ENCODE peak calls at places on chromosomes 3 and 15, in ten cellular contexts. One of them, this sample, is unnamed.

GRCh38 chr15:29233566-29233965 is 36.1 kb downstream of the NSMCE3 start:
- DNase-seq in heart right ventricle: no peak
- DNase-seq in breast epithelium: no peak
- DNase-seq in psoas muscle: no peak
- DNase-seq in A549: no peak
- DNase-seq in lower lobe of right lung: no peak
- DNase-seq in left lung: no peak
- DNase-seq in endothelial cell of umbilical vein: no peak
- DNase-seq in H9: no peak
- DNase-seq in tibial artery: no peak
- DNase-seq in this sample: no peak

GRCh38 chr3:46845397-46845859 is 17.8 kb downstream of the MYL3 start:
- DNase-seq in heart right ventricle: peak; percentile 81
- DNase-seq in breast epithelium: no peak
- DNase-seq in psoas muscle: peak; percentile 87
- DNase-seq in A549: no peak
- DNase-seq in lower lobe of right lung: peak; percentile 85
- DNase-seq in left lung: peak; percentile 75
- DNase-seq in endothelial cell of umbilical vein: no peak
- DNase-seq in H9: peak; percentile 64
- DNase-seq in tibial artery: peak; percentile 85
- DNase-seq in this sample: peak; percentile 70

GRCh38 chr15:79831635-79832034 is 65.2 kb downstream of the MTHFS start:
- DNase-seq in heart right ventricle: no peak
- DNase-seq in breast epithelium: no peak
- DNase-seq in psoas muscle: no peak
- DNase-seq in A549: no peak
- DNase-seq in lower lobe of right lung: no peak
- DNase-seq in left lung: no peak
- DNase-seq in endothelial cell of umbilical vein: no peak
- DNase-seq in H9: no peak
- DNase-seq in tibial artery: no peak
- DNase-seq in this sample: no peak

GRCh38 chr3:94064243-94064642 is 1.4 kb downstream of the NSUN3 start:
- DNase-seq in heart right ventricle: no peak
- DNase-seq in breast epithelium: no peak
- DNase-seq in psoas muscle: no peak
- DNase-seq in A549: no peak
- DNase-seq in lower lobe of right lung: no peak
- DNase-seq in left lung: no peak
- DNase-seq in endothelial cell of umbilical vein: no peak
- DNase-seq in H9: no peak
- DNase-seq in tibial artery: no peak
- DNase-seq in this sample: no peak

GRCh38 chr15:28942521-28943035 is 56.8 kb downstream of the APBA2 start:
- DNase-seq in heart right ventricle: no peak
- DNase-seq in breast epithelium: no peak
- DNase-seq in psoas muscle: no peak
- DNase-seq in A549: no peak
- DNase-seq in lower lobe of right lung: no peak
- DNase-seq in left lung: no peak
- DNase-seq in endothelial cell of umbilical vein: no peak
- DNase-seq in H9: peak; percentile 22
- DNase-seq in tibial artery: peak; percentile 48
- DNase-seq in this sample: no peak

GRCh38 chr3:130687327-130687726 is 59.3 kb downstream of the PIK3R4 start:
- DNase-seq in heart right ventricle: no peak
- DNase-seq in breast epithelium: no peak
- DNase-seq in psoas muscle: no peak
- DNase-seq in A549: no peak
- DNase-seq in lower lobe of right lung: no peak
- DNase-seq in left lung: no peak
- DNase-seq in endothelial cell of umbilical vein: no peak
- DNase-seq in H9: no peak
- DNase-seq in tibial artery: no peak
- DNase-seq in this sample: no peak

GRCh38 chr3:46734773-46735172 is 17.1 kb upstream of the PRSS50 start:
- DNase-seq in heart right ventricle: no peak
- DNase-seq in breast epithelium: no peak
- DNase-seq in psoas muscle: no peak
- DNase-seq in A549: no peak
- DNase-seq in lower lobe of right lung: no peak
- DNase-seq in left lung: no peak
- DNase-seq in endothelial cell of umbilical vein: no peak
- DNase-seq in H9: peak; percentile 22
- DNase-seq in tibial artery: no peak
- DNase-seq in this sample: no peak

GRCh38 chr3:25820372-25820771 is 30.5 kb downstream of the OXSM start:
- DNase-seq in heart right ventricle: no peak
- DNase-seq in breast epithelium: no peak
- DNase-seq in psoas muscle: no peak
- DNase-seq in A549: no peak
- DNase-seq in lower lobe of right lung: no peak
- DNase-seq in left lung: peak; percentile 40
- DNase-seq in endothelial cell of umbilical vein: peak; percentile 70
- DNase-seq in H9: peak; percentile 38
- DNase-seq in tibial artery: no peak
- DNase-seq in this sample: no peak

GRCh38 chr15:66917904-66918448 is 147.4 kb upstream of the SMAD3 start:
- DNase-seq in heart right ventricle: no peak
- DNase-seq in breast epithelium: no peak
- DNase-seq in psoas muscle: no peak
- DNase-seq in A549: no peak
- DNase-seq in lower lobe of right lung: no peak
- DNase-seq in left lung: no peak
- DNase-seq in endothelial cell of umbilical vein: no peak
- DNase-seq in H9: no peak
- DNase-seq in tibial artery: no peak
- DNase-seq in this sample: no peak

GRCh38 chr15:98421419-98422085 is 226.8 kb upstream of the IGF1R start:
- DNase-seq in heart right ventricle: peak; percentile 73
- DNase-seq in breast epithelium: peak; percentile 70
- DNase-seq in psoas muscle: peak; percentile 84
- DNase-seq in A549: peak; percentile 87
- DNase-seq in lower lobe of right lung: peak; percentile 78
- DNase-seq in left lung: peak; percentile 48
- DNase-seq in endothelial cell of umbilical vein: peak; percentile 36
- DNase-seq in H9: peak; percentile 84
- DNase-seq in tibial artery: peak; percentile 73
- DNase-seq in this sample: peak; percentile 83

GRCh38 chr3:122100591-122101491 is 45.7 kb downstream of the CD86 start:
- DNase-seq in heart right ventricle: no peak
- DNase-seq in breast epithelium: no peak
- DNase-seq in psoas muscle: no peak
- DNase-seq in A549: no peak
- DNase-seq in lower lobe of right lung: no peak
- DNase-seq in left lung: no peak
- DNase-seq in endothelial cell of umbilical vein: no peak
- DNase-seq in H9: no peak
- DNase-seq in tibial artery: no peak
- DNase-seq in this sample: no peak

GRCh38 chr3:37171144-37171543 is 3.2 kb downstream of the LRRFIP2 start:
- DNase-seq in heart right ventricle: peak; percentile 24
- DNase-seq in breast epithelium: no peak
- DNase-seq in psoas muscle: peak; percentile 59
- DNase-seq in A549: no peak
- DNase-seq in lower lobe of right lung: no peak
- DNase-seq in left lung: no peak
- DNase-seq in endothelial cell of umbilical vein: no peak
- DNase-seq in H9: no peak
- DNase-seq in tibial artery: peak; percentile 74
- DNase-seq in this sample: no peak

GRCh38 chr3:104669083-104669482 is 697.6 kb upstream of the ALCAM start:
- DNase-seq in heart right ventricle: no peak
- DNase-seq in breast epithelium: no peak
- DNase-seq in psoas muscle: no peak
- DNase-seq in A549: no peak
- DNase-seq in lower lobe of right lung: no peak
- DNase-seq in left lung: no peak
- DNase-seq in endothelial cell of umbilical vein: no peak
- DNase-seq in H9: no peak
- DNase-seq in tibial artery: no peak
- DNase-seq in this sample: no peak

GRCh38 chr3:48688737-48689075 is 3.0 kb upstream of the NCKIPSD start:
- DNase-seq in heart right ventricle: no peak
- DNase-seq in breast epithelium: no peak
- DNase-seq in psoas muscle: no peak
- DNase-seq in A549: no peak
- DNase-seq in lower lobe of right lung: no peak
- DNase-seq in left lung: no peak
- DNase-seq in endothelial cell of umbilical vein: no peak
- DNase-seq in H9: no peak
- DNase-seq in tibial artery: no peak
- DNase-seq in this sample: no peak

GRCh38 chr3:148991219-148992026 is at the start of gene GYG1:
- DNase-seq in heart right ventricle: peak; percentile 86
- DNase-seq in breast epithelium: peak; percentile 70
- DNase-seq in psoas muscle: peak; percentile 94
- DNase-seq in A549: peak; percentile 82
- DNase-seq in lower lobe of right lung: peak; percentile 91
- DNase-seq in left lung: peak; percentile 85
- DNase-seq in endothelial cell of umbilical vein: peak; percentile 85
- DNase-seq in H9: peak; percentile 85
- DNase-seq in tibial artery: peak; percentile 91
- DNase-seq in this sample: peak; percentile 90

DNA sequence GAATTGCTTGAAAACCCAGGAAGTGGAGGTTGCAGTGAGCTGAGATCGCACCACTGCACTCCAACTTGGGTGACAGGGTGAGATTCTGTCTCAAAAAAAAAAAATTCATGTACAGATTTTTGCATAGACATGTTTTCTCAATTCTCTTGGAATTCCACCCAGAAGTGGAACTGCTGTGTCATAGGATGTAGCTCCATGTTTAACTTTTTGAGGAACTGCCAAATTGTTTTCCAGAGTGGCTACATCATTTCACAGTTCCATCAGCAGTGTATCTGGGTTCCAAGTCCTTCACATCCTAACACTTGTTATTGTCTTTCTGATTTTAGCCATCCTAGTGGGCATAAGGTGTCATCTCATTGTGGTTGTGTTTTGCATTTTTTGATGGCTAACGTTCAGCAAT is 9.9 kb downstream of the CAPN7 start:
- DNase-seq in heart right ventricle: no peak
- DNase-seq in breast epithelium: no peak
- DNase-seq in psoas muscle: no peak
- DNase-seq in A549: no peak
- DNase-seq in lower lobe of right lung: no peak
- DNase-seq in left lung: no peak
- DNase-seq in endothelial cell of umbilical vein: no peak
- DNase-seq in H9: no peak
- DNase-seq in tibial artery: no peak
- DNase-seq in this sample: no peak
- TF ChIP-seq CTCF in heart right ventricle: no peak
- TF ChIP-seq CTCF in breast epithelium: no peak
- TF ChIP-seq CTCF in psoas muscle: no peak
- TF ChIP-seq CTCF in A549: no peak
- TF ChIP-seq CTCF in lower lobe of right lung: no peak
- TF ChIP-seq CTCF in left lung: no peak
- TF ChIP-seq CTCF in endothelial cell of umbilical vein: no peak
- TF ChIP-seq CTCF in H9: no peak
- TF ChIP-seq CTCF in tibial artery: no peak
- TF ChIP-seq CTCF in this sample: no peak

DNA sequence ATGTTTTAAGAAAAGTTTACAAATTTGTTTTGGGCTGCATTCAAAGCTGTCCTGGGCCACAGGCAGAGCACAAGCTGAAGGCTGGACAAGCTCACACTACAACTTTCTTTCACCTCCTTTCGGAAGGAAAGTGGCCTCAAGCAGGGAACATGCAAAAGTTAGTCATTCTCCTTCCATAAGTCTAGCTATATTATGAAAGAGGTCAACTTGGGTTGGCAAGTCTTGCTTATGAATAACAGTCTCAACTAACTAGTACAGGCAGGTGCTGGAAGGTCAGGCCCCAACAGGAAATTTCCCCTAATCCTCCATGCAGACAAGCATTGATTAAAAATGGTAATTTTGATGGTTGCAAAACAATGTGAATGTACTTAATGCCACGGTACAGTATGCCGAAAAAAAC is 69.4 kb downstream of the OSBPL10 start:
- DNase-seq in heart right ventricle: no peak
- DNase-seq in breast epithelium: no peak
- DNase-seq in psoas muscle: no peak
- DNase-seq in A549: no peak
- DNase-seq in lower lobe of right lung: no peak
- DNase-seq in left lung: no peak
- DNase-seq in endothelial cell of umbilical vein: no peak
- DNase-seq in H9: no peak
- DNase-seq in tibial artery: no peak
- DNase-seq in this sample: no peak
- H3K27ac ChIP-seq in heart right ventricle: no peak overlapping the region
- H3K27ac ChIP-seq in breast epithelium: no peak overlapping the region
- H3K27ac ChIP-seq in psoas muscle: no peak overlapping the region
- H3K27ac ChIP-seq in A549: no peak overlapping the region
- H3K27ac ChIP-seq in lower lobe of right lung: no peak overlapping the region
- H3K27ac ChIP-seq in left lung: no peak overlapping the region
- H3K27ac ChIP-seq in endothelial cell of umbilical vein: no peak overlapping the region
- H3K27ac ChIP-seq in H9: no peak overlapping the region
- H3K27ac ChIP-seq in tibial artery: no peak overlapping the region
- H3K27ac ChIP-seq in this sample: no peak overlapping the region

DNA sequence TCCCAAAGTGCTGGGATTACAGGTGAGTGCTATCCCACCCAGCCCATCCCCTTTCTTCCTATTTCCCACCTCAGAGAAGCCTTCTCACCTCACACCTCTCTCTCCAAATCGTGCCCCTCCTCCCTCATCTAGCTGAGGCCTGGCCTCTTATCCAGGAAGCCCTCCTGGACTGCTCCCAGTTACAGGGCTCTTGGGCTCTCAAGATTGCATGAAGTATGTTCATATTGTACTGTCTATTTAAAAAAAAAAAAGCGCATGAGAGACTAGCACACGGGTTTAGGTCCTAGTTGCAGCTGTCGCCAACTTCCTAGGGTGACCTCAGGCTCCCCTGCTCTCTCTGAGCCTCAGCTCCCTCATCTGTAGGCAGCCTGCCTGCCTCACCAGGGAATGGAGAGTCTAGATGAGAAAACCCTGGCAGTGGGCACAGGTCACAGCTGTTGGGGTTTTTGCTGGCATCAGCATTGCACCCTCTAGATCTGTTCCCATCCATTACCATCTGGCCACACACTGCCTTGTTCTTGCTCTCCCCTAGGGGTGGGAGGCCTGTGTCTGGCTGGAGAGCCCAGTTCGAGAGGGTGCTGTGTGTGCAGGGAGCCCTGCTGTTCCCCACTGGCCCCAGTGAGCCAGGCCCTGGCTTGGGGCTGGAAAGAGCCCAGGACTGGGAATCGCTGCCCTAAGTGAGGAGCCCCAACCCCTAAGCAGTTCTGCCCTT is 24.2 kb upstream of the C15orf39 start:
- DNase-seq in heart right ventricle: no peak
- DNase-seq in breast epithelium: no peak
- DNase-seq in psoas muscle: no peak
- DNase-seq in A549: no peak
- DNase-seq in lower lobe of right lung: no peak
- DNase-seq in left lung: no peak
- DNase-seq in endothelial cell of umbilical vein: no peak
- DNase-seq in H9: no peak
- DNase-seq in tibial artery: no peak
- DNase-seq in this sample: no peak
- TF ChIP-seq CTCF in heart right ventricle: no peak
- TF ChIP-seq CTCF in breast epithelium: no peak
- TF ChIP-seq CTCF in psoas muscle: no peak
- TF ChIP-seq CTCF in A549: no peak
- TF ChIP-seq CTCF in lower lobe of right lung: no peak
- TF ChIP-seq CTCF in left lung: no peak
- TF ChIP-seq CTCF in endothelial cell of umbilical vein: no peak
- TF ChIP-seq CTCF in H9: no peak
- TF ChIP-seq CTCF in tibial artery: no peak
- TF ChIP-seq CTCF in this sample: no peak

GRCh38 chr15:31329640-31330010 is 3.0 kb downstream of the KLF13 start:
- DNase-seq in heart right ventricle: no peak
- DNase-seq in breast epithelium: no peak
- DNase-seq in psoas muscle: peak; percentile 52
- DNase-seq in A549: no peak
- DNase-seq in lower lobe of right lung: peak; percentile 48
- DNase-seq in left lung: no peak
- DNase-seq in endothelial cell of umbilical vein: no peak
- DNase-seq in H9: no peak
- DNase-seq in tibial artery: no peak
- DNase-seq in this sample: no peak
- H3K27ac ChIP-seq in heart right ventricle: peak overlapping the region; percentile 100
- H3K27ac ChIP-seq in breast epithelium: peak overlapping the region; percentile 98
- H3K27ac ChIP-seq in psoas muscle: peak overlapping the region; percentile 97
- H3K27ac ChIP-seq in A549: peak overlapping the region; percentile 94
- H3K27ac ChIP-seq in lower lobe of right lung: peak overlapping the region; percentile 100
- H3K27ac ChIP-seq in left lung: peak overlapping the region; percentile 99
- H3K27ac ChIP-seq in endothelial cell of umbilical vein: no peak overlapping the region
- H3K27ac ChIP-seq in H9: no peak overlapping the region
- H3K27ac ChIP-seq in tibial artery: peak overlapping the region; percentile 98
- H3K27ac ChIP-seq in this sample: peak overlapping the region; percentile 99

This sample was measured in testis.